ENCODE peak calls at places on chromosomes 12 and 14, in nine cellular contexts. T is heart left ventricle, M is testis, C is uterus, H is HCT116, E is HepG2, A is stomach, V is A549, Z is esophagus squamous epithelium. B is an unnamed sample.

GRCh38 chr14:97177016-97177415 is 379.8 kb downstream of the VRK1 start:
- DNase-seq in C (no peak), V (peak; percentile 58), M (no peak), T (no peak), A (no peak), E (peak; percentile 18), H (peak; percentile 69), Z (no peak), B (no peak)

GRCh38 chr12:75722714-75723200 is 211.3 kb upstream of the KRR1 start:
- DNase-seq in C (peak; percentile 39), H (peak; percentile 77), T (peak; percentile 59), E (peak; percentile 67), A (no peak), V (peak; percentile 83), M (peak; percentile 76), Z (no peak), B (no peak)

GRCh38 chr14:65840786-65841185 is 428.3 kb downstream of the FUT8 start:
- DNase-seq in E (no peak), Z (no peak), A (no peak), M (no peak), T (no peak), C (no peak), H (no peak), V (no peak), B (no peak)

GRCh38 chr14:37595809-37596595 is 573 bp downstream of the TTC6 start:
- DNase-seq in T (no peak), C (no peak), A (peak; percentile 68), H (peak; percentile 28), E (peak; percentile 99), V (peak; percentile 89), M (no peak), Z (no peak), B (no peak)

GRCh38 chr14:100537701-100538565 is 49.3 kb downstream of the BEGAIN start:
- DNase-seq in V (no peak), C (peak; percentile 36), T (peak; percentile 18), E (no peak), M (no peak), Z (no peak), A (no peak), H (no peak), B (peak; percentile 64)

GRCh38 chr12:47577213-47577612 is 128.6 kb downstream of the RPAP3 start:
- DNase-seq in V (no peak), A (no peak), C (no peak), H (no peak), T (no peak), E (no peak), M (no peak), Z (no peak), B (no peak)

GRCh38 chr12:52907092-52907810 is 2.4 kb upstream of the KRT8 start:
- DNase-seq in M (peak; percentile 66), E (peak; percentile 48), V (peak; percentile 70), A (peak; percentile 94), H (no peak), T (peak; percentile 26), Z (no peak), C (peak; percentile 22), B (no peak)

GRCh38 chr12:59444932-59445331 is 150.9 kb upstream of the SLC16A7 start:
- DNase-seq in Z (no peak), C (no peak), M (no peak), V (no peak), H (no peak), E (no peak), A (no peak), T (no peak), B (no peak)

GRCh38 chr14:106844608-106845285 is 1318.4 kb downstream of the TMEM121 start:
- DNase-seq in A (peak; percentile 64), H (no peak), E (peak; percentile 44), M (peak; percentile 84), Z (no peak), V (peak; percentile 58), T (peak; percentile 73), C (peak; percentile 69), B (peak; percentile 96)

GRCh38 chr14:21026251-21026987 is 1.6 kb upstream of the NDRG2 start:
- DNase-seq in H (no peak), E (no peak), A (no peak), V (no peak), T (no peak), Z (no peak), M (no peak), C (no peak), B (no peak)

GRCh38 chr12:70443274-70443673 is 77.2 kb downstream of the KCNMB4 start:
- DNase-seq in H (no peak), Z (no peak), V (no peak), M (no peak), C (no peak), A (no peak), E (no peak), T (no peak), B (no peak)

GRCh38 chr14:82125963-82126362 is 592.3 kb upstream of the SEL1L start:
- DNase-seq in C (no peak), H (no peak), M (peak; percentile 74), E (no peak), V (no peak), A (no peak), Z (no peak), T (no peak), B (no peak)

GRCh38 chr12:108141600-108142145 is 12.6 kb downstream of the WSCD2 start:
- DNase-seq in C (no peak), M (no peak), V (no peak), Z (no peak), E (no peak), H (no peak), T (no peak), A (no peak), B (no peak)

DNA sequence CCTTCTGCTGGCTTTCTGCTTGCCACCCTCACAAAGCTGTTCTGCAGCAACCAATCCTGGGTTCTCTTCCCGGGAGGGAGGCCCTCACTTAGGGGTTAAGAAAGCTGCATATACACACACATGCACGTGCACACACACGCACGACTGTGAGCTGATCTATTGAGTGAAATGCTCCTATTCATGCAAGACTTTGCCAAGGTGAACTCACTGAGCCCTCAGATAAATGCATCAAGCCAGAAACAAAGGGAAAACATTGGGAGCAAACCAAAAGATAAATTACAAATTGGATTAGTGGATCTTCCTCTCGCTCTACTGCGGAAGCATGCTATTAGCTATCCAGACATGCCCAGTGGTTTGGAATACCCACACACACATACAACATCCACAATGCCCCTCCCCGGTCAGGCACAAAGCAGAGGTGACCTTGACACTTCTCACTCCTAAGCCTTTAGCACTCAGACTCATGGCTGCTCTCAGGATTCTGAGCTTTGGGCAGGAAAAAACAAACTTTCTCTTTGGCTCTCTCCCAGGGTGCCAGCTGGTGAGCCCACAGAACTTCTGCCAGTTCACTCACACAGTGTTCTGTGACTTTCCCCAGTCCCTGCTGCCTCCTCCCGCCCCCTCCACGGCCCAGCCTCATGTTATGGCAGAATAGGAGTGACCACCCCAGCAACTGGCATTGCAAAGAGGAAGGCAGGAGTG is 320.0 kb downstream of the DPF3 start:
- DNase-seq in E (no peak), Z (no peak), H (no peak), A (no peak), V (no peak), T (no peak), M (peak; percentile 27), C (no peak), B (no peak)
- H3K4me1 ChIP-seq in E (no peaks in the 10 kb centered on the region), Z (peaks cover 5% of the 10 kb centered on the region), H (no peaks in the 10 kb centered on the region), A (no peaks in the 10 kb centered on the region), V (no peaks in the 10 kb centered on the region), T (no peaks in the 10 kb centered on the region), M (peaks cover 18% of the 10 kb centered on the region), C (no peaks in the 10 kb centered on the region), B (peaks cover 11% of the 10 kb centered on the region)

GRCh38 chr14:103334644-103335603 is 887 bp downstream of the EIF5 start:
- DNase-seq in A (peak; percentile 76), M (peak; percentile 63), H (no peak), V (peak; percentile 37), C (peak; percentile 80), T (peak; percentile 72), Z (peak; percentile 27), E (peak; percentile 64), B (peak; percentile 95)
- TF ChIP-seq POLR2A in A (no peak), M (no peak), H (no peak), V (no peak), C (no peak), T (no peak), Z (no peak), E (peak; percentile 34), B (no peak)

GRCh38 chr14:85528080-85528881 is 1.7 kb upstream of the FLRT2 start:
- DNase-seq in E (peak; percentile 41), T (peak; percentile 34), A (peak; percentile 35), V (peak; percentile 93), H (no peak), Z (no peak), M (peak; percentile 74), C (no peak), B (no peak)

GRCh38 chr14:85530626-85531025 is 682 bp downstream of the FLRT2 start:
- DNase-seq in C (no peak), V (no peak), T (no peak), Z (no peak), H (no peak), E (no peak), A (no peak), M (no peak), B (no peak)

GRCh38 chr14:85531141-85531593 is 1.2 kb downstream of the FLRT2 start:
- DNase-seq in H (no peak), A (peak; percentile 28), E (no peak), T (peak; percentile 36), Z (no peak), V (peak; percentile 79), C (peak; percentile 35), M (no peak), B (peak; percentile 75)

GRCh38 chr14:85528882-85529585 is 910 bp upstream of the FLRT2 start:
- DNase-seq in C (no peak), E (no peak), V (peak; percentile 59), Z (no peak), M (peak; percentile 36), T (no peak), A (no peak), H (no peak), B (no peak)

GRCh38 chr14:85529803-85530574 is at the start of gene FLRT2:
- DNase-seq in Z (no peak), V (peak; percentile 64), A (peak; percentile 39), C (peak; percentile 40), E (no peak), T (peak; percentile 42), M (peak; percentile 81), H (no peak), B (peak; percentile 77)
- H3K27ac ChIP-seq in Z (peak within 1 kb of the TSS; percentile 87), V (peak within 1 kb of the TSS; percentile 86), A (peak within 1 kb of the TSS; percentile 71), C (peak within 1 kb of the TSS; percentile 75), E (no peak within 1 kb of the TSS), T (peak within 1 kb of the TSS; percentile 75), M (peak within 1 kb of the TSS; percentile 92), H (no peak within 1 kb of the TSS), B (peak within 1 kb of the TSS; percentile 64)

GRCh38 chr12:6463858-6464257 is 6.6 kb downstream of the VAMP1 start:
- DNase-seq in Z (no peak), M (no peak), A (no peak), E (no peak), H (no peak), T (no peak), V (no peak), C (no peak), B (no peak)

GRCh38 chr12:6466184-6466573 is 4.3 kb downstream of the VAMP1 start:
- DNase-seq in E (no peak), V (no peak), A (no peak), M (no peak), Z (no peak), C (no peak), H (no peak), T (no peak), B (no peak)

GRCh38 chr12:6463211-6463610 is 7.3 kb downstream of the VAMP1 start:
- DNase-seq in Z (no peak), A (no peak), C (no peak), M (no peak), H (no peak), V (no peak), T (no peak), E (no peak), B (no peak)

GRCh38 chr12:6465467-6466183 is 4.9 kb downstream of the VAMP1 start:
- DNase-seq in C (peak; percentile 38), Z (no peak), E (peak; percentile 56), A (peak; percentile 53), M (peak; percentile 72), T (peak; percentile 53), H (peak; percentile 54), V (peak; percentile 84), B (no peak)

GRCh38 chr12:6464531-6464930 is 5.9 kb downstream of the VAMP1 start:
- DNase-seq in V (no peak), C (no peak), T (no peak), E (no peak), A (no peak), Z (no peak), H (no peak), M (no peak), B (no peak)
- H3K4me1 ChIP-seq in V (peaks cover 24% of the 10 kb centered on the region), C (no peaks in the 10 kb centered on the region), T (peaks cover 4% of the 10 kb centered on the region), E (peaks cover 24% of the 10 kb centered on the region), A (peaks cover 36% of the 10 kb centered on the region), Z (peaks cover 83% of the 10 kb centered on the region), H (peaks cover 6% of the 10 kb centered on the region), M (peaks cover 6% of the 10 kb centered on the region), B (peaks cover 99% of the 10 kb centered on the region)